ENCODE peak calls at places on chromosomes 16 and 17, in eight cellular contexts. U, W, P, M, E, F, G and A are unnamed samples.

GRCh38 chr16:24419709-24420108 is 119.7 kb upstream of the RBBP6 start:
- DNase-seq in U (no peak), W (no peak), P (no peak), M (no peak), E (no peak), F (no peak), G (no peak), A (no peak)

GRCh38 chr17:64470676-64471075 is 21.8 kb downstream of the MILR1 start:
- DNase-seq in U (no peak), W (no peak), P (no peak), M (no peak), E (no peak), F (no peak), G (no peak), A (no peak)

GRCh38 chr16:4538386-4539235 is at the start of gene CDIP1:
- DNase-seq in U (peak), W (peak), P (peak), M (peak), E (peak), F (peak), G (peak), A (peak)

GRCh38 chr17:27669136-27669535 is 38.1 kb downstream of the LGALS9 start:
- DNase-seq in U (no peak), W (no peak), P (peak), M (no peak), E (no peak), F (peak), G (no peak), A (no peak)

GRCh38 chr17:81067331-81067730 is 32.4 kb downstream of the BAIAP2 start:
- DNase-seq in U (no peak), W (no peak), P (no peak), M (no peak), E (no peak), F (no peak), G (no peak), A (no peak)

GRCh38 chr16:88705076-88705684 is 1.0 kb downstream of the RNF166 start:
- DNase-seq in U (no peak), W (peak), P (peak), M (no peak), E (peak), F (no peak), G (peak), A (no peak)

GRCh38 chr16:27366687-27367462 is 35.1 kb upstream of the IL21R start:
- DNase-seq in U (no peak), W (no peak), P (peak), M (no peak), E (no peak), F (no peak), G (no peak), A (peak)

GRCh38 chr16:17223576-17223975 is 247.2 kb downstream of the XYLT1 start:
- DNase-seq in U (no peak), W (no peak), P (no peak), M (no peak), E (no peak), F (no peak), G (no peak), A (no peak)

GRCh38 chr16:1794221-1794871 is 841 bp upstream of the IGFALS start:
- DNase-seq in U (no peak), W (no peak), P (no peak), M (no peak), E (no peak), F (peak), G (peak), A (no peak)

GRCh38 chr16:2770057-2770780 is 6.9 kb downstream of the ELOB start:
- DNase-seq in U (no peak), W (no peak), P (peak), M (no peak), E (no peak), F (no peak), G (peak), A (no peak)

GRCh38 chr16:68351463-68351862 is 40.6 kb downstream of the PRMT7 start:
- DNase-seq in U (no peak), W (no peak), P (no peak), M (no peak), E (no peak), F (peak), G (peak), A (no peak)

GRCh38 chr16:8863594-8864424 is 5.0 kb downstream of the CARHSP1 start:
- DNase-seq in U (no peak), W (peak), P (no peak), M (no peak), E (peak), F (peak), G (no peak), A (no peak)

GRCh38 chr16:81956213-81956948 is 54.9 kb downstream of the SDR42E1 start:
- DNase-seq in U (no peak), W (no peak), P (no peak), M (no peak), E (no peak), F (peak), G (peak), A (no peak)

GRCh38 chr17:66791337-66791736 is 43.6 kb upstream of the CACNG5 start:
- DNase-seq in U (no peak), W (no peak), P (no peak), M (no peak), E (peak), F (no peak), G (no peak), A (no peak)

GRCh38 chr17:28279411-28279810 is 39.6 kb upstream of the TMEM97 start:
- DNase-seq in U (no peak), W (no peak), P (no peak), M (no peak), E (no peak), F (no peak), G (no peak), A (no peak)

GRCh38 chr17:17103160-17103559 is 60.9 kb downstream of the MPRIP start:
- DNase-seq in U (no peak), W (no peak), P (no peak), M (no peak), E (no peak), F (peak), G (no peak), A (no peak)

GRCh38 chr16:65323655-65324237 is 201.9 kb upstream of the CDH11 start:
- DNase-seq in U (no peak), W (no peak), P (no peak), M (no peak), E (no peak), F (no peak), G (no peak), A (no peak)

GRCh38 chr17:43671075-43671692 is 9.5 kb upstream of the MEOX1 start:
- DNase-seq in U (no peak), W (no peak), P (no peak), M (no peak), E (peak), F (no peak), G (no peak), A (no peak)

GRCh38 chr16:7137560-7138330 is 194.9 kb upstream of the RBFOX1 start:
- DNase-seq in U (no peak), W (no peak), P (no peak), M (no peak), E (no peak), F (no peak), G (no peak), A (no peak)

GRCh38 chr17:74512624-74513084 is 18.6 kb downstream of the CD300LB start:
- DNase-seq in U (no peak), W (no peak), P (peak), M (no peak), E (no peak), F (no peak), G (no peak), A (peak)